ENCODE peak calls at places on chromosomes 16 and 17, in eight cellular contexts. F is Daoy; C is NCI-H2029; L is NCI-H748 treated with DMSO at 0.1 percent for 48 hours; S is CD4-positive, CD25-positive, alpha-beta regulatory T cell; R is activated T-helper 1 cell treated with Interleukin-2 at 50 U/mL for 16 hours; W is AG04450; G is SK-N-DZ. E is an unnamed sample.

GRCh38 chr17:59004338-59005111 is 102.2 kb downstream of the TRIM37 start:
- DNase-seq in F (peak), C (no peak), L (peak), S (peak), R (peak), W (no peak), G (peak), E (no peak)

GRCh38 chr16:71311553-71312158 is 22.5 kb upstream of the CMTR2 start:
- DNase-seq in F (peak), C (no peak), L (peak), S (peak), R (no peak), W (no peak), G (peak), E (no peak)

GRCh38 chr17:46818929-46819859 is 702 bp upstream of the WNT3 start:
- DNase-seq in F (no peak), C (no peak), L (no peak), S (no peak), R (no peak), W (no peak), G (no peak), E (no peak)

GRCh38 chr17:21376835-21377690 is 906 bp downstream of the KCNJ12 start:
- DNase-seq in F (peak), C (no peak), L (peak), S (no peak), R (no peak), W (no peak), G (no peak), E (no peak)

GRCh38 chr16:31472559-31473203 is 729 bp downstream of the TGFB1I1 start:
- DNase-seq in F (peak), C (peak), L (peak), S (no peak), R (no peak), W (peak), G (peak), E (no peak)

GRCh38 chr16:68417711-68418301 is 30.5 kb downstream of the SMPD3 start:
- DNase-seq in F (peak), C (peak), L (peak), S (peak), R (peak), W (no peak), G (no peak), E (peak)

GRCh38 chr16:84821728-84822676 is 2.2 kb downstream of the CRISPLD2 start:
- DNase-seq in F (no peak), C (no peak), L (no peak), S (no peak), R (no peak), W (no peak), G (no peak), E (no peak)

GRCh38 chr17:2700491-2701141 is 10.9 kb downstream of the CLUH start:
- DNase-seq in F (no peak), C (no peak), L (peak), S (no peak), R (no peak), W (no peak), G (no peak), E (no peak)

GRCh38 chr17:67831268-67831667 is 6.0 kb downstream of the BPTF start:
- DNase-seq in F (no peak), C (no peak), L (no peak), S (no peak), R (no peak), W (no peak), G (no peak), E (no peak)

GRCh38 chr16:879461-879861 is 78.9 kb upstream of the GNG13 start:
- DNase-seq in F (no peak), C (no peak), L (no peak), S (no peak), R (no peak), W (no peak), G (no peak), E (no peak)

GRCh38 chr17:50185724-50186545 is 15.5 kb downstream of the COL1A1 start:
- DNase-seq in F (peak), C (no peak), L (no peak), S (no peak), R (no peak), W (no peak), G (no peak), E (no peak)

GRCh38 chr17:29615048-29615385 is 7.7 kb downstream of the CORO6 start:
- DNase-seq in F (peak), C (no peak), L (no peak), S (peak), R (peak), W (no peak), G (no peak), E (no peak)

GRCh38 chr16:75197522-75198134 is 9.3 kb downstream of the CTRB2 start:
- DNase-seq in F (no peak), C (no peak), L (no peak), S (no peak), R (no peak), W (no peak), G (peak), E (no peak)

GRCh38 chr17:36000730-36001108 is 634 bp downstream of the CCL15 start:
- DNase-seq in F (no peak), C (no peak), L (no peak), S (no peak), R (no peak), W (no peak), G (no peak), E (no peak)

GRCh38 chr17:2075336-2076056 is 20.6 kb downstream of the HIC1 start:
- DNase-seq in F (peak), C (no peak), L (no peak), S (no peak), R (no peak), W (no peak), G (peak), E (no peak)

GRCh38 chr17:45139533-45139920 is 4.0 kb downstream of the ACBD4 start:
- DNase-seq in F (no peak), C (no peak), L (no peak), S (no peak), R (no peak), W (no peak), G (no peak), E (no peak)

GRCh38 chr17:17254026-17254425 is 17.1 kb upstream of the FLCN start:
- DNase-seq in F (no peak), C (no peak), L (no peak), S (no peak), R (no peak), W (no peak), G (no peak), E (no peak)

GRCh38 chr17:21532763-21533385 is 156.7 kb downstream of the KCNJ12 start:
- DNase-seq in F (no peak), C (no peak), L (no peak), S (no peak), R (no peak), W (no peak), G (no peak), E (no peak)

GRCh38 chr17:70599198-70599597 is 429.9 kb downstream of the KCNJ2 start:
- DNase-seq in F (no peak), C (no peak), L (no peak), S (no peak), R (no peak), W (no peak), G (no peak), E (no peak)

GRCh38 chr17:1076982-1077302 is 80.0 kb downstream of the TIMM22 start:
- DNase-seq in F (no peak), C (no peak), L (no peak), S (no peak), R (no peak), W (no peak), G (no peak), E (no peak)

GRCh38 chr16:6977291-6977690 is 355.4 kb upstream of the RBFOX1 start:
- DNase-seq in F (no peak), C (no peak), L (no peak), S (no peak), R (no peak), W (no peak), G (no peak), E (no peak)

GRCh38 chr16:85129846-85130706 is 17.8 kb upstream of the CIBAR2 start:
- DNase-seq in F (no peak), C (no peak), L (no peak), S (no peak), R (no peak), W (no peak), G (no peak), E (no peak)

GRCh38 chr17:43467981-43468541 is 15.7 kb upstream of the DHX8 start:
- DNase-seq in F (peak), C (no peak), L (no peak), S (no peak), R (no peak), W (no peak), G (peak), E (peak)

GRCh38 chr16:88382491-88383400 is at the start of gene ZNF469:
- DNase-seq in F (peak), C (no peak), L (no peak), S (no peak), R (no peak), W (no peak), G (no peak), E (no peak)